ENCODE peak calls at places on chromosome X, in seven cellular contexts. One of them, this sample, is unnamed. For H3K27me3, the result is how much of the 10 kb centered on the place peaks cover.

GRCh38 chrX:285076-285677 is 4.0 kb downstream of the PLCXD1 start:
- DNase-seq in keratinocyte: no peak
- DNase-seq in spleen: peak
- DNase-seq in tibial nerve: no peak
- DNase-seq in GM06990: no peak
- DNase-seq in pancreas: peak
- DNase-seq in endodermal cell: no peak
- DNase-seq in this sample: no peak

GRCh38 chrX:43963726-43964125 is 9.5 kb downstream of the NDP start:
- DNase-seq in tibial nerve: no peak
- DNase-seq in spleen: no peak
- DNase-seq in endodermal cell: no peak
- DNase-seq in keratinocyte: no peak
- DNase-seq in GM06990: no peak
- DNase-seq in pancreas: no peak
- DNase-seq in this sample: no peak

GRCh38 chrX:145865082-145865481 is 47.5 kb downstream of the SLITRK2 start:
- DNase-seq in GM06990: no peak
- DNase-seq in endodermal cell: no peak
- DNase-seq in pancreas: no peak
- DNase-seq in spleen: no peak
- DNase-seq in tibial nerve: no peak
- DNase-seq in keratinocyte: no peak
- DNase-seq in this sample: no peak

GRCh38 chrX:151711787-151712186 is 4.0 kb upstream of the FATE1 start:
- DNase-seq in GM06990: no peak
- DNase-seq in tibial nerve: no peak
- DNase-seq in keratinocyte: no peak
- DNase-seq in endodermal cell: peak
- DNase-seq in pancreas: no peak
- DNase-seq in spleen: no peak
- DNase-seq in this sample: no peak

GRCh38 chrX:13250831-13251612 is 68.8 kb downstream of the ATXN3L start:
- DNase-seq in tibial nerve: no peak
- DNase-seq in GM06990: no peak
- DNase-seq in spleen: no peak
- DNase-seq in endodermal cell: no peak
- DNase-seq in keratinocyte: no peak
- DNase-seq in pancreas: no peak
- DNase-seq in this sample: peak

GRCh38 chrX:85994787-85995186 is 52.6 kb downstream of the CHM start:
- DNase-seq in GM06990: no peak
- DNase-seq in tibial nerve: no peak
- DNase-seq in endodermal cell: no peak
- DNase-seq in pancreas: no peak
- DNase-seq in keratinocyte: no peak
- DNase-seq in spleen: no peak
- DNase-seq in this sample: no peak

GRCh38 chrX:53195401-53195800 is 29.6 kb downstream of the KDM5C start:
- DNase-seq in keratinocyte: no peak
- DNase-seq in GM06990: no peak
- DNase-seq in pancreas: no peak
- DNase-seq in spleen: no peak
- DNase-seq in tibial nerve: no peak
- DNase-seq in endodermal cell: no peak
- DNase-seq in this sample: no peak

GRCh38 chrX:70353524-70353923 is 63.6 kb downstream of the KIF4A start:
- DNase-seq in GM06990: no peak
- DNase-seq in pancreas: no peak
- DNase-seq in endodermal cell: no peak
- DNase-seq in tibial nerve: no peak
- DNase-seq in spleen: no peak
- DNase-seq in keratinocyte: no peak
- DNase-seq in this sample: no peak

GRCh38 chrX:9829308-9830267 is 43.4 kb downstream of the SHROOM2 start:
- DNase-seq in tibial nerve: no peak
- DNase-seq in keratinocyte: peak
- DNase-seq in spleen: no peak
- DNase-seq in endodermal cell: no peak
- DNase-seq in pancreas: no peak
- DNase-seq in GM06990: peak
- DNase-seq in this sample: no peak

GRCh38 chrX:17689971-17690409 is 47.3 kb upstream of the SCML1 start:
- DNase-seq in pancreas: peak
- DNase-seq in GM06990: no peak
- DNase-seq in keratinocyte: no peak
- DNase-seq in spleen: no peak
- DNase-seq in endodermal cell: peak
- DNase-seq in tibial nerve: no peak
- DNase-seq in this sample: peak

GRCh38 chrX:130174051-130174704 is 2.4 kb downstream of the RAB33A start:
- DNase-seq in keratinocyte: no peak
- DNase-seq in endodermal cell: no peak
- DNase-seq in tibial nerve: no peak
- DNase-seq in pancreas: no peak
- DNase-seq in spleen: no peak
- DNase-seq in GM06990: no peak
- DNase-seq in this sample: peak

GRCh38 chrX:121365572-121366161 is 318.3 kb downstream of the GLUD2 start:
- DNase-seq in endodermal cell: peak
- DNase-seq in pancreas: no peak
- DNase-seq in GM06990: no peak
- DNase-seq in tibial nerve: no peak
- DNase-seq in keratinocyte: no peak
- DNase-seq in spleen: no peak
- DNase-seq in this sample: no peak

GRCh38 chrX:100649550-100650356 is 5.8 kb downstream of the SRPX2 start:
- DNase-seq in spleen: no peak
- DNase-seq in tibial nerve: peak
- DNase-seq in keratinocyte: no peak
- DNase-seq in GM06990: no peak
- DNase-seq in endodermal cell: peak
- DNase-seq in pancreas: peak
- DNase-seq in this sample: peak

GRCh38 chrX:43474321-43474720 is 181.8 kb upstream of the MAOA start:
- DNase-seq in spleen: no peak
- DNase-seq in tibial nerve: no peak
- DNase-seq in GM06990: no peak
- DNase-seq in keratinocyte: peak
- DNase-seq in endodermal cell: peak
- DNase-seq in pancreas: no peak
- DNase-seq in this sample: no peak

GRCh38 chrX:131841496-131842410 is 181.3 kb upstream of the STK26 start:
- DNase-seq in tibial nerve: no peak
- DNase-seq in pancreas: no peak
- DNase-seq in spleen: no peak
- DNase-seq in endodermal cell: peak
- DNase-seq in GM06990: peak
- DNase-seq in keratinocyte: no peak
- DNase-seq in this sample: peak

GRCh38 chrX:139178980-139179379 is 351.6 kb upstream of the F9 start:
- DNase-seq in GM06990: no peak
- DNase-seq in endodermal cell: no peak
- DNase-seq in spleen: no peak
- DNase-seq in keratinocyte: no peak
- DNase-seq in pancreas: no peak
- DNase-seq in tibial nerve: no peak
- DNase-seq in this sample: no peak

GRCh38 chrX:48937065-48937907 is 18.5 kb upstream of the PIM2 start:
- DNase-seq in GM06990: peak
- DNase-seq in pancreas: peak
- DNase-seq in keratinocyte: no peak
- DNase-seq in tibial nerve: no peak
- DNase-seq in endodermal cell: peak
- DNase-seq in spleen: peak
- DNase-seq in this sample: peak

GRCh38 chrX:10579753-10580060 is 40.7 kb downstream of the MID1 start:
- DNase-seq in spleen: no peak
- DNase-seq in GM06990: no peak
- DNase-seq in endodermal cell: no peak
- DNase-seq in keratinocyte: no peak
- DNase-seq in tibial nerve: no peak
- DNase-seq in pancreas: no peak
- DNase-seq in this sample: no peak

GRCh38 chrX:17836830-17837229 is 24.3 kb downstream of the RAI2 start:
- DNase-seq in spleen: no peak
- DNase-seq in tibial nerve: no peak
- DNase-seq in GM06990: no peak
- DNase-seq in endodermal cell: no peak
- DNase-seq in keratinocyte: no peak
- DNase-seq in pancreas: no peak
- DNase-seq in this sample: no peak

DNA sequence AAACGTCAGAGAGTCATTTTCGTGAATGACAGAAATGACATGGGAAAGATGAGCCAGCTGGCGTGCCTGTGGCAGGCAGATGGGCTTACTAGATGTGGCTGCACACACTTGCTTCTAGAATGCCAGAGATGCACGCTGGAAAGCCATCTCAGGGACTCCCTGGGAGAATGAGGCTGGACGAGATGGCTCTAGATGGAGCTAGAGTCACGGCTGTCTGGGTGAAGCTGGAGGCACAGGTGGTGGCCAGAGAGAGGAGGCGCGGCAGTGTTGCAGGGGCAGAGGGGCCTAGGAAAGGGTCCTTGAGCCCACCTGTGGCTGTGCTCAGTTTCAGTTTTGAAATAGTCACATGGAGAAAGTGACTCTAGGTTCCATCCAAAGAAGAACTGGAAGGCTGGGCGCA is 26.0 kb downstream of the TKTL1 start:
- DNase-seq in tibial nerve: no peak
- DNase-seq in endodermal cell: no peak
- DNase-seq in spleen: peak
- DNase-seq in GM06990: no peak
- DNase-seq in pancreas: no peak
- DNase-seq in keratinocyte: no peak
- DNase-seq in this sample: no peak
- TF ChIP-seq CTCF in tibial nerve: no peak
- TF ChIP-seq CTCF in endodermal cell: no peak
- TF ChIP-seq CTCF in spleen: no peak
- TF ChIP-seq CTCF in GM06990: peak
- TF ChIP-seq CTCF in pancreas: no peak
- TF ChIP-seq CTCF in keratinocyte: no peak
- TF ChIP-seq CTCF in this sample: no peak

GRCh38 chrX:111504941-111505340 is 6.5 kb upstream of the SERTM2 start:
- DNase-seq in pancreas: no peak
- DNase-seq in GM06990: no peak
- DNase-seq in keratinocyte: no peak
- DNase-seq in endodermal cell: no peak
- DNase-seq in spleen: no peak
- DNase-seq in tibial nerve: no peak
- DNase-seq in this sample: no peak
- H3K27me3 ChIP-seq in pancreas: under half
- H3K27me3 ChIP-seq in GM06990: under half
- H3K27me3 ChIP-seq in keratinocyte: under half
- H3K27me3 ChIP-seq in endodermal cell: under half
- H3K27me3 ChIP-seq in spleen: under half
- H3K27me3 ChIP-seq in tibial nerve: under half
- H3K27me3 ChIP-seq in this sample: under half

DNA sequence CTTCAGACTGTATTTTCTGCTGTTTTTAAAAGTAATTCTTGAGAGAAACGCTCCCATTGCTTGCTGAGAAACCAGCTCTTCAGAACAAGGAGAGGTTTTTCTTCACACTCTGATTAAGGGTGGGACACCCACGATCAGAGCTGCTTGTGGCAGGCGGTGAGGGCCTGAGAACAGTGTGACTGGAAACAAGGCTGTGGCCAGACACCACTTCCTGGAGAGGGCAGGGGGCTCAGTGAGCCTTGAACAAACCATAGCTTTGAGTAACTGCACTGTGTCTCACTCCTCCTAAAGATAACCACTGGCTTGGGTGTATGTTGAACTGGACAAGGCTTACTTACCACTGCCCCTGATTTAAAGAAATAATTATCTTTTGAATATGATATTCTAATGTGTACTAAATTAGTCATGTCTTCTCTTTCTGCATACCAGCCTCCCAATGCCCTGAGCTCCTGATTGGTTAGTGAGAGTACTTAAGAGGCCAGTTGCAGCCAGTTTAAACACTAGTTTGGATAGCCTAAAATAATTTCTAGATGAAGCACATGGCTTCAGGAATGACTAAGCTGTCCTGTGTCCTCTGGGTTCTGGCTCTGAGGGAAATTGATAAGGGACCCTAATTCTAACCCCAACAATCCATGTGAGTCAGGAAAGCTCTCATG is 3.7 kb upstream of the GPR82 start:
- DNase-seq in tibial nerve: no peak
- DNase-seq in GM06990: peak
- DNase-seq in spleen: peak
- DNase-seq in endodermal cell: peak
- DNase-seq in pancreas: no peak
- DNase-seq in keratinocyte: no peak
- DNase-seq in this sample: no peak
- TF ChIP-seq CTCF in tibial nerve: no peak
- TF ChIP-seq CTCF in GM06990: no peak
- TF ChIP-seq CTCF in spleen: no peak
- TF ChIP-seq CTCF in endodermal cell: no peak
- TF ChIP-seq CTCF in pancreas: no peak
- TF ChIP-seq CTCF in keratinocyte: no peak
- TF ChIP-seq CTCF in this sample: no peak

GRCh38 chrX:47196098-47196497 is 2.5 kb downstream of the UBA1 start:
- DNase-seq in keratinocyte: no peak
- DNase-seq in pancreas: no peak
- DNase-seq in spleen: no peak
- DNase-seq in tibial nerve: no peak
- DNase-seq in GM06990: no peak
- DNase-seq in endodermal cell: no peak
- DNase-seq in this sample: no peak

GRCh38 chrX:47191806-47192401 is 1.7 kb upstream of the UBA1 start:
- DNase-seq in spleen: peak
- DNase-seq in pancreas: no peak
- DNase-seq in GM06990: no peak
- DNase-seq in tibial nerve: no peak
- DNase-seq in keratinocyte: no peak
- DNase-seq in endodermal cell: no peak
- DNase-seq in this sample: no peak

GRCh38 chrX:47191331-47191730 is 2.3 kb upstream of the UBA1 start:
- DNase-seq in GM06990: peak
- DNase-seq in keratinocyte: no peak
- DNase-seq in pancreas: peak
- DNase-seq in spleen: peak
- DNase-seq in tibial nerve: no peak
- DNase-seq in endodermal cell: peak
- DNase-seq in this sample: peak

GRCh38 chrX:47193475-47194241 is at the start of gene UBA1:
- DNase-seq in keratinocyte: peak
- DNase-seq in GM06990: peak
- DNase-seq in pancreas: peak
- DNase-seq in endodermal cell: peak
- DNase-seq in spleen: peak
- DNase-seq in tibial nerve: peak
- DNase-seq in this sample: peak

DNA sequence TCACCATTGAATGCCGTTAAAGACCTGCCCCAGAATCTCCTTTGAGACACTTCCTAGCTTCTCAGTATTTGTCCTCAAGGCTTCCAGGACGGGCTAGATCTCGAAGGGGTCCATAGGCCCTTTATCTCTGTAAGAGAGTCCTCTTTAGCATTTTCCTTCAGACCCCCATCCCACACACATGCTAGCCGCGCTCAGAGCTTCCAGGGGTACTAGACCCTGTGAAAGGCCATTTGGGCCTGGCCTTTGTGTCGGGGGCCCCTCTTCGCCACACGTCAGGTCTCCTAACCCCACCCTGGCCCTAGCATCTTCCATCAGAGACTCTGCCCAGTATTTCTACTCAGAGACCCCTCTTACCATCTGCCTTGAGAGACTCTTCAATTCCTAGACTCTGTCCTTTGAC is 759 bp downstream of the UBA1 start:
- DNase-seq in tibial nerve: no peak
- DNase-seq in endodermal cell: no peak
- DNase-seq in keratinocyte: no peak
- DNase-seq in spleen: no peak
- DNase-seq in pancreas: no peak
- DNase-seq in GM06990: no peak
- DNase-seq in this sample: no peak
- H3K27me3 ChIP-seq in tibial nerve: under half
- H3K27me3 ChIP-seq in endodermal cell: under half
- H3K27me3 ChIP-seq in keratinocyte: under half
- H3K27me3 ChIP-seq in spleen: under half
- H3K27me3 ChIP-seq in pancreas: under half
- H3K27me3 ChIP-seq in GM06990: under half
- H3K27me3 ChIP-seq in this sample: under half